ENCODE peak calls at places on chromosome 7, in four cellular contexts. One of them, this sample, is unnamed.

GRCh38 chr7:113015038-113015645 is 71.5 kb downstream of the GPR85 start:
- DNase-seq in lung: no peak
- DNase-seq in dorsolateral prefrontal cortex: no peak
- DNase-seq in ovary: no peak
- DNase-seq in this sample: no peak

GRCh38 chr7:101146-101545 is 91.2 kb upstream of the FAM20C start:
- DNase-seq in lung: no peak
- DNase-seq in dorsolateral prefrontal cortex: no peak
- DNase-seq in ovary: no peak
- DNase-seq in this sample: no peak

GRCh38 chr7:122532406-122533269 is 166.3 kb downstream of the RNF133 start:
- DNase-seq in lung: no peak
- DNase-seq in dorsolateral prefrontal cortex: no peak
- DNase-seq in ovary: no peak
- DNase-seq in this sample: no peak

GRCh38 chr7:37395618-37396259 is 52.9 kb downstream of the ELMO1 start:
- DNase-seq in lung: no peak
- DNase-seq in dorsolateral prefrontal cortex: no peak
- DNase-seq in ovary: no peak
- DNase-seq in this sample: no peak

GRCh38 chr7:92831716-92832622 is 4.4 kb downstream of the CDK6 start:
- DNase-seq in lung: no peak
- DNase-seq in dorsolateral prefrontal cortex: no peak
- DNase-seq in ovary: no peak
- DNase-seq in this sample: no peak

GRCh38 chr7:49346200-49346899 is 422.0 kb downstream of the CDC14C start:
- DNase-seq in lung: no peak
- DNase-seq in dorsolateral prefrontal cortex: no peak
- DNase-seq in ovary: no peak
- DNase-seq in this sample: no peak

GRCh38 chr7:66247387-66248078 is 42.4 kb downstream of the TPST1 start:
- DNase-seq in lung: no peak
- DNase-seq in dorsolateral prefrontal cortex: no peak
- DNase-seq in ovary: no peak
- DNase-seq in this sample: no peak

GRCh38 chr7:143487566-143487965 is 9.9 kb downstream of the TAS2R41 start:
- DNase-seq in lung: peak
- DNase-seq in dorsolateral prefrontal cortex: no peak
- DNase-seq in ovary: peak
- DNase-seq in this sample: no peak

GRCh38 chr7:101814996-101815825 is 2.2 kb upstream of the CUX1 start:
- DNase-seq in lung: peak
- DNase-seq in dorsolateral prefrontal cortex: no peak
- DNase-seq in ovary: peak
- DNase-seq in this sample: no peak

GRCh38 chr7:29563590-29564454 is at the start of gene PRR15:
- DNase-seq in lung: peak
- DNase-seq in dorsolateral prefrontal cortex: peak
- DNase-seq in ovary: peak
- DNase-seq in this sample: no peak

GRCh38 chr7:137985253-137985896 is 16.5 kb downstream of the CREB3L2 start:
- DNase-seq in lung: no peak
- DNase-seq in dorsolateral prefrontal cortex: no peak
- DNase-seq in ovary: no peak
- DNase-seq in this sample: no peak

GRCh38 chr7:20307119-20307518 is 23.6 kb upstream of the ITGB8 start:
- DNase-seq in lung: no peak
- DNase-seq in dorsolateral prefrontal cortex: no peak
- DNase-seq in ovary: no peak
- DNase-seq in this sample: no peak

GRCh38 chr7:77444123-77444522 is 28.0 kb upstream of the GSAP start:
- DNase-seq in lung: peak
- DNase-seq in dorsolateral prefrontal cortex: no peak
- DNase-seq in ovary: no peak
- DNase-seq in this sample: no peak

GRCh38 chr7:156764016-156764669 is 123.6 kb downstream of the RNF32 start:
- DNase-seq in lung: peak
- DNase-seq in dorsolateral prefrontal cortex: peak
- DNase-seq in ovary: peak
- DNase-seq in this sample: no peak

GRCh38 chr7:134438946-134439345 is 20.0 kb downstream of the AKR1B1 start:
- DNase-seq in lung: no peak
- DNase-seq in dorsolateral prefrontal cortex: no peak
- DNase-seq in ovary: no peak
- DNase-seq in this sample: no peak

GRCh38 chr7:101420436-101420835 is 57.8 kb downstream of the COL26A1 start:
- DNase-seq in lung: no peak
- DNase-seq in dorsolateral prefrontal cortex: no peak
- DNase-seq in ovary: no peak
- DNase-seq in this sample: no peak

GRCh38 chr7:33040803-33041516 is 21.6 kb downstream of the NT5C3A start:
- DNase-seq in lung: peak
- DNase-seq in dorsolateral prefrontal cortex: no peak
- DNase-seq in ovary: no peak
- DNase-seq in this sample: peak

GRCh38 chr7:115387168-115387567 is 465.3 kb downstream of the MDFIC start:
- DNase-seq in lung: no peak
- DNase-seq in dorsolateral prefrontal cortex: no peak
- DNase-seq in ovary: no peak
- DNase-seq in this sample: no peak

GRCh38 chr7:146683439-146683838 is 566.8 kb downstream of the CNTNAP2 start:
- DNase-seq in lung: no peak
- DNase-seq in dorsolateral prefrontal cortex: no peak
- DNase-seq in ovary: no peak
- DNase-seq in this sample: no peak

GRCh38 chr7:2141656-2142055 is 91.1 kb downstream of the MAD1L1 start:
- DNase-seq in lung: no peak
- DNase-seq in dorsolateral prefrontal cortex: no peak
- DNase-seq in ovary: no peak
- DNase-seq in this sample: no peak

GRCh38 chr7:18228686-18229085 is 201.0 kb upstream of the PRPS1L1 start:
- DNase-seq in lung: no peak
- DNase-seq in dorsolateral prefrontal cortex: no peak
- DNase-seq in ovary: no peak
- DNase-seq in this sample: no peak

GRCh38 chr7:130392456-130392860 is 12.2 kb downstream of the CPA1 start:
- DNase-seq in lung: no peak
- DNase-seq in dorsolateral prefrontal cortex: no peak
- DNase-seq in ovary: peak
- DNase-seq in this sample: no peak

GRCh38 chr7:100493476-100494264 is 9.9 kb downstream of the NYAP1 start:
- DNase-seq in lung: no peak
- DNase-seq in dorsolateral prefrontal cortex: no peak
- DNase-seq in ovary: no peak
- DNase-seq in this sample: no peak

DNA sequence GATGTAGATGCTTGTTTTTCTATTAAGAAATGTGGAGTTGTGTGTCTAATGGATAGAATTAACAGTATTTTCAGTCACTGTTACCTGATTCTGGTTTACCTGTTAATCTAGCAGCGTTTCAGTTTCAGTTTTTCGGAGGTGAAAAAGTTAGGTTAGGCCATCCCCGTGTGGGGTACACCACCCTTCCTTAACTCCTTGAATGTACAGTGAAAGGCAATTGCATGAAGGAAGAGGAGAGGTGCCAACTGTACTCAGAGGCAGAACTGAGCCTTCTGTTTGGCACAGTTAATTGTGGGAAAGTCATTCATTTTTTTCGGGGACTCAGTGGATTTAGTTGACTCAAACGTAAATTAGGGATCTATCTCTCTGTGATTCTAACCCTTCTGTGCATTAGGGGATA is 35.6 kb downstream of the RPA3 start:
- DNase-seq in lung: no peak
- DNase-seq in dorsolateral prefrontal cortex: no peak
- DNase-seq in ovary: no peak
- DNase-seq in this sample: no peak
- H3K4me3 ChIP-seq in lung: no peak
- H3K4me3 ChIP-seq in dorsolateral prefrontal cortex: no peak
- H3K4me3 ChIP-seq in ovary: no peak
- H3K4me3 ChIP-seq in this sample: no peak

GRCh38 chr7:85710960-85711359 is 524.1 kb upstream of the SEMA3D start:
- DNase-seq in lung: no peak
- DNase-seq in dorsolateral prefrontal cortex: no peak
- DNase-seq in ovary: no peak
- DNase-seq in this sample: no peak
- H3K4me3 ChIP-seq in lung: no peak
- H3K4me3 ChIP-seq in dorsolateral prefrontal cortex: no peak
- H3K4me3 ChIP-seq in ovary: no peak
- H3K4me3 ChIP-seq in this sample: no peak

GRCh38 chr7:98283887-98284222 is 2.4 kb downstream of the BRI3 start:
- DNase-seq in lung: no peak
- DNase-seq in dorsolateral prefrontal cortex: no peak
- DNase-seq in ovary: no peak
- DNase-seq in this sample: no peak

GRCh38 chr7:98284335-98285036 is 3.0 kb downstream of the BRI3 start:
- DNase-seq in lung: peak
- DNase-seq in dorsolateral prefrontal cortex: no peak
- DNase-seq in ovary: peak
- DNase-seq in this sample: no peak

GRCh38 chr7:98282727-98283126 is 1.2 kb downstream of the BRI3 start:
- DNase-seq in lung: no peak
- DNase-seq in dorsolateral prefrontal cortex: no peak
- DNase-seq in ovary: no peak
- DNase-seq in this sample: no peak

GRCh38 chr7:98281757-98282652 is 519 bp downstream of the BRI3 start:
- DNase-seq in lung: no peak
- DNase-seq in dorsolateral prefrontal cortex: no peak
- DNase-seq in ovary: peak
- DNase-seq in this sample: no peak

DNA sequence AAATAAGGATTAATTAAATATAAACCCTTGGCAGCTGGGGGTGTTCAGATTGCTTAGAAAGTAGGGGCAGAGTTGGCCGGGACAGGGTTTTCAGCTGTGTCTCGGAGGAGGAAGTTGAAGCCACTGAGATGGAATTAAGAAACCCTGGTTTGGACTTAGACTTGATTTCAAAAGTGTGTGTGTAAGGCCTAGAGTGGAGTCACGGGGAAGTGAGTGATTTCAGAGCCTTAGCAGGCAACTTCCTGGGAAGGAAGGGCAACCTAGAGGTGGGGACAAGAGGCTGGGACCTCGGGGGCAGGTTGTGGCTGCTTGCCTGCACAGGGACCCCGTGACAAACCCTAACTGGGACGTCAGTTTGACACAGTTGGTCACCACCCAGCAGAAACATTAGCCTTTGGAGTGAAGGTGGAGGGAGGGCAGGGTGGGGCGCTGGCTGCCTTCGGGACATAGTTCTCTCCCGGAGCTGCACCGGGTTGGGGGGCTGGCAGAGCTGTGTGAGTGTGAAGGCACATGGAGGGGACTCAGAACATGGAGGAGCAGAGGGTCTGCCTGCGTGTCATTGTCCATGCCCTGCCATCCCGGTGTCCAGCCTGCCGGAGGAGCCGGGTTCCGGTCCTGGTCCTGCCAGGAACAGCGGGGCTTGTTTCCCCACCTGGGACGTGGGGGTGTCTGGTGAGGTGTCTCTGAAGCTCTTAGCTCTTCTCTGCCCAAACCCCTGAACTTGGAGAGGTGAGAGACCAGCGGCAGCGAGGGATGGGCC is 1.8 kb downstream of the BRI3 start:
- DNase-seq in lung: peak
- DNase-seq in dorsolateral prefrontal cortex: no peak
- DNase-seq in ovary: no peak
- DNase-seq in this sample: no peak
- H3K4me3 ChIP-seq in lung: peak
- H3K4me3 ChIP-seq in dorsolateral prefrontal cortex: peak
- H3K4me3 ChIP-seq in ovary: peak
- H3K4me3 ChIP-seq in this sample: no peak

GRCh38 chr7:141519623-141520022 is 31.6 kb upstream of the AGK start:
- DNase-seq in lung: no peak
- DNase-seq in dorsolateral prefrontal cortex: no peak
- DNase-seq in ovary: no peak
- DNase-seq in this sample: no peak
- H3K4me3 ChIP-seq in lung: no peak
- H3K4me3 ChIP-seq in dorsolateral prefrontal cortex: no peak
- H3K4me3 ChIP-seq in ovary: no peak
- H3K4me3 ChIP-seq in this sample: no peak

GRCh38 chr7:25863727-25864116 is 288.3 kb upstream of the NFE2L3 start:
- DNase-seq in lung: no peak
- DNase-seq in dorsolateral prefrontal cortex: no peak
- DNase-seq in ovary: no peak
- DNase-seq in this sample: no peak

GRCh38 chr7:25860882-25861228 is 291.1 kb upstream of the NFE2L3 start:
- DNase-seq in lung: no peak
- DNase-seq in dorsolateral prefrontal cortex: no peak
- DNase-seq in ovary: no peak
- DNase-seq in this sample: no peak

GRCh38 chr7:25862993-25863726 is 288.8 kb upstream of the NFE2L3 start:
- DNase-seq in lung: no peak
- DNase-seq in dorsolateral prefrontal cortex: no peak
- DNase-seq in ovary: no peak
- DNase-seq in this sample: no peak

GRCh38 chr7:25861704-25862253 is 290.2 kb upstream of the NFE2L3 start:
- DNase-seq in lung: no peak
- DNase-seq in dorsolateral prefrontal cortex: no peak
- DNase-seq in ovary: no peak
- DNase-seq in this sample: no peak

DNA sequence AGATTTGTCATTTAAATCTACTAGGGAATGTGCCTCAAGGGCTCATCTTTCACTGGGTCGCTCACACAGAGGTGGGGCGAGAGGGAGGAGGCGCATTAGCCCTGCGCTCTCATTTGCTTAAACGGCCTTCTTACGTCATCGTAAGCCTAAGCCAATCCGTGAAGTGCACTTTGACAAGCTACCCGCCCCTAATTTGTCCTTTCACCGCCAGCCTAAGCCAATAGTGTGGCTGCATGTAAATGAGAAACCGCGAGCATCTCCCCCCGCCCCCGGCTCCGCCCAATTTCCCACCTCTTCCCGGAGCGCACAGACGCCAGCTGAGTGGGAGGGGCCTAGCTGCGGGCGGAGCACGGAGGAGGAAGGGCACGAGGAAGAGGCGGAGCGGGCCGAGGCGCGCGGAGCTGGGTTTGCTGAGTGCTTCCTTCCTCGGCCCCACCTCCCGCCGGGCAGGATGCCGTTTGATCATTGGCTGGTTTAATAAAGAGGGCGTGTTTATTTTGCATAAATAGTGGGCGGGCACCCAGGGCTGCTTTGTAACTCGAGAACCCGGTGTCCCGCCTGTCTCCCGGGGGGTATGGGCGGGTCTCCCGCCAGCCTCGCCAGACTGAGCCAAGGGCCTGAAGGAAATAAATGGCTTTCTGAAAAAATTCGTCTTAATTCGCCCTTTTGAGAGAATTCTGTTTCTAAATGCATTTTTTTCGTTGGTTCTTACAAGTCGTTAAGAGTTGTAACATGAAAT is 289.6 kb upstream of the NFE2L3 start:
- DNase-seq in lung: peak
- DNase-seq in dorsolateral prefrontal cortex: no peak
- DNase-seq in ovary: peak
- DNase-seq in this sample: peak
- H3K4me3 ChIP-seq in lung: peak
- H3K4me3 ChIP-seq in dorsolateral prefrontal cortex: no peak
- H3K4me3 ChIP-seq in ovary: no peak
- H3K4me3 ChIP-seq in this sample: peak

This sample was measured in GM12864.